ENCODE peak calls at places on chromosomes 7 and 10, in six cellular contexts. One of them, this sample, is unnamed.

GRCh38 chr7:86846494-86847190 is 202.9 kb downstream of the GRM3 start:
- DNase-seq in BJ: no peak
- DNase-seq in left ventricle myocardium inferior: no peak
- DNase-seq in cardiac fibroblast: no peak
- DNase-seq in lower lobe of right lung: no peak
- DNase-seq in HFF-Myc: no peak
- DNase-seq in this sample: no peak

GRCh38 chr10:28429573-28430216 is 103.2 kb upstream of the WAC start:
- DNase-seq in BJ: no peak
- DNase-seq in left ventricle myocardium inferior: no peak
- DNase-seq in cardiac fibroblast: peak
- DNase-seq in lower lobe of right lung: no peak
- DNase-seq in HFF-Myc: no peak
- DNase-seq in this sample: no peak

GRCh38 chr10:63429280-63429679 is 36.5 kb downstream of the JMJD1C start:
- DNase-seq in BJ: peak
- DNase-seq in left ventricle myocardium inferior: no peak
- DNase-seq in cardiac fibroblast: peak
- DNase-seq in lower lobe of right lung: no peak
- DNase-seq in HFF-Myc: peak
- DNase-seq in this sample: peak

GRCh38 chr10:48551796-48552591 is 52.9 kb downstream of the ARHGAP22 start:
- DNase-seq in BJ: no peak
- DNase-seq in left ventricle myocardium inferior: peak
- DNase-seq in cardiac fibroblast: peak
- DNase-seq in lower lobe of right lung: no peak
- DNase-seq in HFF-Myc: peak
- DNase-seq in this sample: peak

GRCh38 chr10:58806323-58806722 is 293.7 kb downstream of the BICC1 start:
- DNase-seq in BJ: no peak
- DNase-seq in left ventricle myocardium inferior: no peak
- DNase-seq in cardiac fibroblast: no peak
- DNase-seq in lower lobe of right lung: no peak
- DNase-seq in HFF-Myc: no peak
- DNase-seq in this sample: no peak

GRCh38 chr10:102868976-102869289 is 337 bp upstream of the AS3MT start:
- DNase-seq in BJ: no peak
- DNase-seq in left ventricle myocardium inferior: no peak
- DNase-seq in cardiac fibroblast: peak
- DNase-seq in lower lobe of right lung: no peak
- DNase-seq in HFF-Myc: no peak
- DNase-seq in this sample: no peak

GRCh38 chr10:79051766-79052165 is 17.0 kb upstream of the ZMIZ1 start:
- DNase-seq in BJ: no peak
- DNase-seq in left ventricle myocardium inferior: peak
- DNase-seq in cardiac fibroblast: no peak
- DNase-seq in lower lobe of right lung: peak
- DNase-seq in HFF-Myc: no peak
- DNase-seq in this sample: no peak

GRCh38 chr7:130939285-130940095 is 205.5 kb upstream of the KLF14 start:
- DNase-seq in BJ: no peak
- DNase-seq in left ventricle myocardium inferior: no peak
- DNase-seq in cardiac fibroblast: peak
- DNase-seq in lower lobe of right lung: no peak
- DNase-seq in HFF-Myc: no peak
- DNase-seq in this sample: no peak

GRCh38 chr10:42755591-42756093 is 27.0 kb upstream of the BMS1 start:
- DNase-seq in BJ: no peak
- DNase-seq in left ventricle myocardium inferior: no peak
- DNase-seq in cardiac fibroblast: no peak
- DNase-seq in lower lobe of right lung: no peak
- DNase-seq in HFF-Myc: no peak
- DNase-seq in this sample: no peak

GRCh38 chr7:7157177-7157886 is 25.0 kb upstream of the C1GALT1 start:
- DNase-seq in BJ: peak
- DNase-seq in left ventricle myocardium inferior: no peak
- DNase-seq in cardiac fibroblast: peak
- DNase-seq in lower lobe of right lung: no peak
- DNase-seq in HFF-Myc: no peak
- DNase-seq in this sample: peak

GRCh38 chr7:32357535-32358277 is 132.5 kb downstream of the LSM5 start:
- DNase-seq in BJ: no peak
- DNase-seq in left ventricle myocardium inferior: no peak
- DNase-seq in cardiac fibroblast: no peak
- DNase-seq in lower lobe of right lung: no peak
- DNase-seq in HFF-Myc: no peak
- DNase-seq in this sample: no peak

GRCh38 chr7:66283003-66283920 is 78.1 kb downstream of the TPST1 start:
- DNase-seq in BJ: no peak
- DNase-seq in left ventricle myocardium inferior: no peak
- DNase-seq in cardiac fibroblast: peak
- DNase-seq in lower lobe of right lung: no peak
- DNase-seq in HFF-Myc: no peak
- DNase-seq in this sample: peak

GRCh38 chr7:17680026-17680425 is 260.3 kb downstream of the SNX13 start:
- DNase-seq in BJ: peak
- DNase-seq in left ventricle myocardium inferior: no peak
- DNase-seq in cardiac fibroblast: peak
- DNase-seq in lower lobe of right lung: peak
- DNase-seq in HFF-Myc: no peak
- DNase-seq in this sample: peak

GRCh38 chr10:46046261-46046660 is at the start of gene MSMB:
- DNase-seq in BJ: no peak
- DNase-seq in left ventricle myocardium inferior: no peak
- DNase-seq in cardiac fibroblast: no peak
- DNase-seq in lower lobe of right lung: no peak
- DNase-seq in HFF-Myc: no peak
- DNase-seq in this sample: no peak

GRCh38 chr7:30789334-30789711 is 18.1 kb downstream of the MINDY4 start:
- DNase-seq in BJ: peak
- DNase-seq in left ventricle myocardium inferior: no peak
- DNase-seq in cardiac fibroblast: peak
- DNase-seq in lower lobe of right lung: no peak
- DNase-seq in HFF-Myc: no peak
- DNase-seq in this sample: peak

GRCh38 chr7:82335927-82336326 is 107.7 kb downstream of the CACNA2D1 start:
- DNase-seq in BJ: no peak
- DNase-seq in left ventricle myocardium inferior: no peak
- DNase-seq in cardiac fibroblast: no peak
- DNase-seq in lower lobe of right lung: no peak
- DNase-seq in HFF-Myc: peak
- DNase-seq in this sample: no peak

GRCh38 chr7:117145952-117146475 is 176.8 kb downstream of the WNT2 start:
- DNase-seq in BJ: no peak
- DNase-seq in left ventricle myocardium inferior: no peak
- DNase-seq in cardiac fibroblast: no peak
- DNase-seq in lower lobe of right lung: no peak
- DNase-seq in HFF-Myc: no peak
- DNase-seq in this sample: no peak

GRCh38 chr7:143407296-143408246 is 1.1 kb downstream of the EPHA1 start:
- DNase-seq in BJ: no peak
- DNase-seq in left ventricle myocardium inferior: no peak
- DNase-seq in cardiac fibroblast: no peak
- DNase-seq in lower lobe of right lung: no peak
- DNase-seq in HFF-Myc: no peak
- DNase-seq in this sample: no peak

GRCh38 chr7:128699895-128700294 is 27.8 kb downstream of the GARIN1A start:
- DNase-seq in BJ: no peak
- DNase-seq in left ventricle myocardium inferior: no peak
- DNase-seq in cardiac fibroblast: no peak
- DNase-seq in lower lobe of right lung: no peak
- DNase-seq in HFF-Myc: no peak
- DNase-seq in this sample: no peak

GRCh38 chr7:47443049-47443448 is 138.9 kb downstream of the TNS3 start:
- DNase-seq in BJ: no peak
- DNase-seq in left ventricle myocardium inferior: no peak
- DNase-seq in cardiac fibroblast: no peak
- DNase-seq in lower lobe of right lung: no peak
- DNase-seq in HFF-Myc: no peak
- DNase-seq in this sample: no peak

GRCh38 chr10:110008518-110009339 is 945 bp downstream of the ADD3 start:
- DNase-seq in BJ: no peak
- DNase-seq in left ventricle myocardium inferior: peak
- DNase-seq in cardiac fibroblast: no peak
- DNase-seq in lower lobe of right lung: peak
- DNase-seq in HFF-Myc: no peak
- DNase-seq in this sample: no peak

GRCh38 chr10:66827353-66827752 is 98.5 kb upstream of the LRRTM3 start:
- DNase-seq in BJ: peak
- DNase-seq in left ventricle myocardium inferior: no peak
- DNase-seq in cardiac fibroblast: peak
- DNase-seq in lower lobe of right lung: no peak
- DNase-seq in HFF-Myc: peak
- DNase-seq in this sample: peak

GRCh38 chr10:90319188-90319914 is 538.5 kb downstream of the HTR7 start:
- DNase-seq in BJ: no peak
- DNase-seq in left ventricle myocardium inferior: no peak
- DNase-seq in cardiac fibroblast: peak
- DNase-seq in lower lobe of right lung: no peak
- DNase-seq in HFF-Myc: peak
- DNase-seq in this sample: no peak

GRCh38 chr7:132782777-132783633 is 206.7 kb upstream of the PLXNA4 start:
- DNase-seq in BJ: peak
- DNase-seq in left ventricle myocardium inferior: no peak
- DNase-seq in cardiac fibroblast: peak
- DNase-seq in lower lobe of right lung: no peak
- DNase-seq in HFF-Myc: peak
- DNase-seq in this sample: peak

GRCh38 chr7:123557016-123557630 is 495 bp downstream of the NDUFA5 start:
- DNase-seq in BJ: no peak
- DNase-seq in left ventricle myocardium inferior: no peak
- DNase-seq in cardiac fibroblast: no peak
- DNase-seq in lower lobe of right lung: no peak
- DNase-seq in HFF-Myc: no peak
- DNase-seq in this sample: no peak

GRCh38 chr10:31952066-31952465 is 23.4 kb upstream of the ARHGAP12 start:
- DNase-seq in BJ: no peak
- DNase-seq in left ventricle myocardium inferior: no peak
- DNase-seq in cardiac fibroblast: no peak
- DNase-seq in lower lobe of right lung: no peak
- DNase-seq in HFF-Myc: no peak
- DNase-seq in this sample: no peak

GRCh38 chr10:9848981-9849380 is 1168.7 kb upstream of the CELF2 start:
- DNase-seq in BJ: no peak
- DNase-seq in left ventricle myocardium inferior: no peak
- DNase-seq in cardiac fibroblast: no peak
- DNase-seq in lower lobe of right lung: no peak
- DNase-seq in HFF-Myc: no peak
- DNase-seq in this sample: no peak

GRCh38 chr10:9848278-9848677 is 1169.4 kb upstream of the CELF2 start:
- DNase-seq in BJ: no peak
- DNase-seq in left ventricle myocardium inferior: no peak
- DNase-seq in cardiac fibroblast: no peak
- DNase-seq in lower lobe of right lung: no peak
- DNase-seq in HFF-Myc: no peak
- DNase-seq in this sample: no peak

GRCh38 chr10:9851808-9852207 is 1165.9 kb upstream of the CELF2 start:
- DNase-seq in BJ: no peak
- DNase-seq in left ventricle myocardium inferior: no peak
- DNase-seq in cardiac fibroblast: no peak
- DNase-seq in lower lobe of right lung: no peak
- DNase-seq in HFF-Myc: no peak
- DNase-seq in this sample: no peak

GRCh38 chr10:9850415-9850814 is 1167.3 kb upstream of the CELF2 start:
- DNase-seq in BJ: no peak
- DNase-seq in left ventricle myocardium inferior: no peak
- DNase-seq in cardiac fibroblast: no peak
- DNase-seq in lower lobe of right lung: no peak
- DNase-seq in HFF-Myc: no peak
- DNase-seq in this sample: no peak

GRCh38 chr10:9853405-9854010 is 1164.2 kb upstream of the CELF2 start:
- DNase-seq in BJ: no peak
- DNase-seq in left ventricle myocardium inferior: peak
- DNase-seq in cardiac fibroblast: peak
- DNase-seq in lower lobe of right lung: no peak
- DNase-seq in HFF-Myc: no peak
- DNase-seq in this sample: no peak
- TF ChIP-seq CTCF in BJ: no peak
- TF ChIP-seq CTCF in left ventricle myocardium inferior: peak
- TF ChIP-seq CTCF in cardiac fibroblast: peak
- TF ChIP-seq CTCF in lower lobe of right lung: no peak
- TF ChIP-seq CTCF in HFF-Myc: no peak
- TF ChIP-seq CTCF in this sample: no peak

DNA sequence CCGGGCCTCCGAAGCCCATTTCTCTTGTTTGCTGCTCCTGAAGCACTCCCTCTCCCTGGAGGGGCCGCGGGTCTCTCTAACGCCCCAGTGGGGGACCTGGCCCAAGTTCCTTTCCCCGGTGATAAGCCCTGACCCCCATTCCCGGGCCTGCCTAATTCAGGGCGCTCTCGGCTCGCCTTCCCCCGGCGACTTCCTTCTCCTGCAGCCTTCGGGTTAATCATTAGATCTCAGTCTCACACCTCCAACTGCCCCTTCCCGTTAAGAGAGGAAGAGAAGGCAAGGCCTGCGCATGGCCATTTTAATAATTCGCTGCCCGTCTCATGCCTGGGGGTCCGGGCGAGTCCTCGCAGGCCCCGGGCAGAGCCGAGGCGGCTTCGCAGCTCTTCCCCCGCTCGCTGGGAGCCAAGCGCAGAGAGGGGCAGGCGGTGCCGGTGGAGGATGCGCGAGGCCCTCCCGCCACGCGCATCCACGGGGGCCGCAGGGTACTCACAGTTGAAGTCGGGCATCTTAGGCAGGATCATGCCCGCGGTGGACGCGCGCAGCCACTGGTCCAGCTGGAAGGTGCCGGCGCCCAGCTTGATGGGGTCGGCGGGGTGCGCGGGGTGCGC is 1.2 kb downstream of the MNX1 start:
- DNase-seq in BJ: no peak
- DNase-seq in left ventricle myocardium inferior: no peak
- DNase-seq in cardiac fibroblast: no peak
- DNase-seq in lower lobe of right lung: no peak
- DNase-seq in HFF-Myc: no peak
- DNase-seq in this sample: no peak
- H3K4me3 ChIP-seq in BJ: no peak
- H3K4me3 ChIP-seq in left ventricle myocardium inferior: peak
- H3K4me3 ChIP-seq in cardiac fibroblast: no peak
- H3K4me3 ChIP-seq in lower lobe of right lung: peak
- H3K4me3 ChIP-seq in HFF-Myc: no peak
- H3K4me3 ChIP-seq in this sample: no peak

GRCh38 chr10:108544500-108545120 is 1378.7 kb downstream of the XPNPEP1 start:
- DNase-seq in BJ: no peak
- DNase-seq in left ventricle myocardium inferior: peak
- DNase-seq in cardiac fibroblast: peak
- DNase-seq in lower lobe of right lung: peak
- DNase-seq in HFF-Myc: peak
- DNase-seq in this sample: no peak
- TF ChIP-seq CTCF in BJ: peak
- TF ChIP-seq CTCF in left ventricle myocardium inferior: peak
- TF ChIP-seq CTCF in cardiac fibroblast: peak
- TF ChIP-seq CTCF in lower lobe of right lung: peak
- TF ChIP-seq CTCF in HFF-Myc: peak
- TF ChIP-seq CTCF in this sample: peak

DNA sequence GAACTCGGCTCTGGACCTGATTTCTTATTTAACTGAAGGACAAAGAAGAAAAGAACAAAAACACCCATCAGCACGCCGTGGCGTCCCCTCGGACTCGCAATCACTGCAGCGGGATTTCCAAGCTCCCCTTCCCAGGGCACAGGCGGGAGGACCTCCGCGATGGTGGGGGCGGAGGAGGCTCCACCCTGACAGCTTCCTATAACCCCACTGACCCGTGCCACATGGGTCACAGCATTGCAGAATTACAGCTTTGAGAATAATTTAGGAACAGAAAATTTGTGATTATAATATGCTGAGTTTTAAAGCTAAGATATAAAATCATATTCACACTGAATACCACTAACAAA is 129.7 kb upstream of the SEC61G start:
- DNase-seq in BJ: no peak
- DNase-seq in left ventricle myocardium inferior: no peak
- DNase-seq in cardiac fibroblast: no peak
- DNase-seq in lower lobe of right lung: no peak
- DNase-seq in HFF-Myc: no peak
- DNase-seq in this sample: no peak
- H3K4me3 ChIP-seq in BJ: peak
- H3K4me3 ChIP-seq in left ventricle myocardium inferior: peak
- H3K4me3 ChIP-seq in cardiac fibroblast: peak
- H3K4me3 ChIP-seq in lower lobe of right lung: peak
- H3K4me3 ChIP-seq in HFF-Myc: peak
- H3K4me3 ChIP-seq in this sample: peak

This sample was measured in AG09309.